ENCODE peak calls at places on chromosomes 16 and 17, in five cellular contexts. I is thoracic aorta, Q is heart right ventricle, X is fibroblast of the aortic adventitia, S is osteocyte. K is an unnamed sample.

GRCh38 chr17:77127735-77128361 is 12.9 kb upstream of the SEC14L1 start:
- DNase-seq in I (no peak), Q (peak; percentile 76), X (no peak), S (no peak), K (no peak)

GRCh38 chr17:36786867-36787266 is 150.4 kb upstream of the LHX1 start:
- DNase-seq in I (no peak), Q (no peak), X (no peak), S (no peak), K (no peak)

GRCh38 chr17:40542562-40543411 is 22.5 kb downstream of the CCR7 start:
- DNase-seq in I (no peak), Q (peak; percentile 75), X (peak; percentile 100), S (peak; percentile 93), K (peak; percentile 93)

GRCh38 chr17:46875849-46876352 is 24.5 kb downstream of the WNT9B start:
- DNase-seq in I (no peak), Q (no peak), X (no peak), S (no peak), K (no peak)

GRCh38 chr17:78257810-78258322 is 26.4 kb downstream of the TMEM235 start:
- DNase-seq in I (no peak), Q (no peak), X (no peak), S (no peak), K (no peak)

GRCh38 chr16:50540711-50541007 is 7.5 kb upstream of the NKD1 start:
- DNase-seq in I (no peak), Q (no peak), X (no peak), S (no peak), K (no peak)

GRCh38 chr17:35372846-35373531 is 432 bp downstream of the SLFN11 start:
- DNase-seq in I (no peak), Q (peak; percentile 20), X (peak; percentile 33), S (no peak), K (no peak)

GRCh38 chr16:80640316-80640715 is 99.5 kb downstream of the DYNLRB2 start:
- DNase-seq in I (no peak), Q (no peak), X (no peak), S (no peak), K (no peak)

GRCh38 chr16:11743308-11744074 is 834 bp upstream of the TXNDC11 start:
- DNase-seq in I (peak; percentile 39), Q (no peak), X (peak; percentile 40), S (no peak), K (peak; percentile 25)

GRCh38 chr17:78391843-78392242 is 13.4 kb downstream of the PGS1 start:
- DNase-seq in I (no peak), Q (no peak), X (peak; percentile 47), S (no peak), K (peak; percentile 83)

GRCh38 chr16:70258065-70258464 is 6.3 kb upstream of the EXOSC6 start:
- DNase-seq in I (no peak), Q (no peak), X (no peak), S (peak; percentile 83), K (no peak)

GRCh38 chr17:50967795-50968194 is 101.6 kb upstream of the TOB1 start:
- DNase-seq in I (no peak), Q (no peak), X (peak; percentile 77), S (no peak), K (no peak)

GRCh38 chr17:76645481-76645880 is 1.9 kb upstream of the ST6GALNAC1 start:
- DNase-seq in I (no peak), Q (no peak), X (no peak), S (no peak), K (no peak)

GRCh38 chr16:85656351-85657266 is 32.1 kb downstream of the GINS2 start:
- DNase-seq in I (no peak), Q (peak; percentile 9), X (no peak), S (no peak), K (no peak)

GRCh38 chr16:24674877-24675276 is 54.6 kb upstream of the TNRC6A start:
- DNase-seq in I (no peak), Q (no peak), X (no peak), S (no peak), K (no peak)

GRCh38 chr17:70256751-70257150 is 87.4 kb downstream of the KCNJ2 start:
- DNase-seq in I (no peak), Q (no peak), X (no peak), S (no peak), K (no peak)

GRCh38 chr17:75077490-75078096 is 10.2 kb upstream of the SLC16A5 start:
- DNase-seq in I (no peak), Q (peak; percentile 84), X (no peak), S (no peak), K (no peak)

GRCh38 chr16:11497329-11497805 is 89.4 kb downstream of the LITAF start:
- DNase-seq in I (peak; percentile 94), Q (peak; percentile 87), X (peak; percentile 60), S (peak; percentile 92), K (peak; percentile 74)

GRCh38 chr17:77319211-77320031 is 178.7 kb downstream of the SEC14L1 start:
- DNase-seq in I (peak; percentile 72), Q (peak; percentile 76), X (peak; percentile 78), S (peak; percentile 91), K (peak; percentile 88)

GRCh38 chr17:78935419-78936323 is 10.5 kb upstream of the TIMP2 start:
- DNase-seq in I (peak; percentile 61), Q (peak; percentile 57), X (peak; percentile 99), S (peak; percentile 93), K (peak; percentile 98)

GRCh38 chr16:4006441-4006989 is 109.7 kb downstream of the ADCY9 start:
- DNase-seq in I (no peak), Q (no peak), X (no peak), S (no peak), K (no peak)

GRCh38 chr17:19409509-19409908 is 1.5 kb upstream of the RNF112 start:
- DNase-seq in I (no peak), Q (no peak), X (peak; percentile 48), S (no peak), K (peak; percentile 78)

GRCh38 chr16:6966925-6967324 is 365.7 kb upstream of the RBFOX1 start:
- DNase-seq in I (no peak), Q (no peak), X (no peak), S (no peak), K (no peak)

GRCh38 chr17:21140911-21141310 is 14.1 kb downstream of the DHRS7B start:
- DNase-seq in I (no peak), Q (no peak), X (no peak), S (peak; percentile 36), K (no peak)

GRCh38 chr16:17474037-17474436 is 3.3 kb upstream of the XYLT1 start:
- DNase-seq in I (no peak), Q (no peak), X (no peak), S (no peak), K (peak; percentile 37)
- TF ChIP-seq CTCF in I (no peak), Q (no peak), X (no peak), S (no peak), K (no peak)

DNA sequence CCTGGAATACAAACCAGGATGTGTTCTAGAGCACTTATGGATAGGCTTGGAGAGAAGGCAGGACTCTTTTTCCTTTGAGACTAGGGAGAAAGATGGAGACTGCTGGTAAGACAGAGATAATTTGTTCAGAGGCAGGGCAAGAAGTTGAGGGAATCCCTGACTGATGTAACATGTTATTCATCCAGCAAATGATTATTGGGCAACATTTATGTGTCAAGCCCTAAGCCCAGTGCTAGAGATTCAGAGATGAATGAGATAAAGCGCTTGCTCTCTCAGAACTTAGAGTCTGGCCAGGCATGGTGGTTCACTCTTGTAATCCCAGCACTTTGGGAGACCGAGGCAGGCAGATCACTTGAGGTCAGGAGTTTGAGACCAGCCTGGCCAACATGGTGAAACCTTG is 47.8 kb upstream of the NUFIP2 start:
- DNase-seq in I (no peak), Q (no peak), X (peak; percentile 27), S (peak; percentile 42), K (peak; percentile 19)
- TF ChIP-seq CTCF in I (no peak), Q (no peak), X (no peak), S (no peak), K (no peak)

GRCh38 chr16:19710991-19711545 is 7.0 kb downstream of the KNOP1 start:
- DNase-seq in I (no peak), Q (peak; percentile 28), X (no peak), S (no peak), K (no peak)
- TF ChIP-seq CTCF in I (no peak), Q (no peak), X (no peak), S (no peak), K (no peak)

GRCh38 chr16:27969574-27969973 is 93.9 kb downstream of the GSG1L start:
- DNase-seq in I (no peak), Q (no peak), X (peak; percentile 22), S (no peak), K (peak; percentile 1)

GRCh38 chr16:27972500-27972899 is 91.0 kb downstream of the GSG1L start:
- DNase-seq in I (no peak), Q (no peak), X (peak; percentile 20), S (peak; percentile 6), K (peak; percentile 1)

GRCh38 chr16:27976990-27977389 is 86.5 kb downstream of the GSG1L start:
- DNase-seq in I (no peak), Q (no peak), X (no peak), S (peak; percentile 59), K (no peak)

GRCh38 chr16:27974896-27975540 is 88.5 kb downstream of the GSG1L start:
- DNase-seq in I (no peak), Q (no peak), X (no peak), S (peak; percentile 64), K (no peak)

DNA sequence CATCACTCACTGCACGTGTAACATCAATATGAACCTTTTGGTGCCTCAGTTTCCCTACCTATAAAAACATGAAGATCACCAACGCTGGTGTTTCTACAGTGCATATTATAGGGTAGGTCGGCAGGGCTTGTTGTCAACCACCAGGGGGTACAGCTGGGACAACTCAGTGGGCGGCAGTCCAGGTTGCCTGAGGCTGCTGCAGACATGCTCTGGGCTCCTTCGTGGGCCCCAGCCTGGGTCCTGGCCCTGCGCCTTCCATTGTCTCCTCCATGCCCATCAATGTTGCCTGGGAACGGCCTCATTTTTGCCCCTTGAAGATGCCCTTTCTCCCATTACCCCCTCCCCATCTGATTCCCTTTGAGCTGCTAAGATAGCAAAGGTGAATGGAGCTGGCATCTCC is 89.8 kb downstream of the GSG1L start:
- DNase-seq in I (no peak), Q (no peak), X (no peak), S (no peak), K (no peak)
- TF ChIP-seq CTCF in I (no peak), Q (no peak), X (no peak), S (no peak), K (peak; percentile 40)